ENCODE peak calls at places on chromosomes 13 and 19, in six cellular contexts. W is right lobe of liver, U is esophagus squamous epithelium, Q is IMR-90, R is dorsolateral prefrontal cortex, N is A549. Y is an unnamed sample.

GRCh38 chr19:46471116-46471733 is at the start of gene PNMA8A:
- DNase-seq in Q (peak), U (no peak), W (peak), N (peak), R (peak), Y (peak)

GRCh38 chr13:113620036-113620435 is 35.5 kb downstream of the TFDP1 start:
- DNase-seq in Q (no peak), W (peak), N (no peak), R (no peak), U (no peak), Y (no peak)

GRCh38 chr13:108944760-108945159 is 315.3 kb downstream of the MYO16 start:
- DNase-seq in Q (no peak), W (no peak), N (no peak), R (no peak), U (no peak), Y (no peak)

GRCh38 chr19:17320435-17320834 is 11.1 kb downstream of the DDA1 start:
- DNase-seq in N (no peak), R (no peak), U (no peak), W (no peak), Q (no peak), Y (no peak)

GRCh38 chr19:10812902-10813404 is 23.1 kb downstream of the TMED1 start:
- DNase-seq in Q (peak), N (peak), R (no peak), W (no peak), U (no peak), Y (peak)

GRCh38 chr13:77026783-77027621 is at the start of gene FBXL3:
- DNase-seq in R (peak), Q (peak), W (peak), N (peak), U (peak), Y (peak)

GRCh38 chr13:37878496-37878895 is 8.9 kb upstream of the TRPC4 start:
- DNase-seq in N (no peak), R (no peak), Q (peak), U (no peak), W (no peak), Y (peak)

GRCh38 chr13:38093425-38093824 is 223.9 kb upstream of the TRPC4 start:
- DNase-seq in N (no peak), U (no peak), W (no peak), R (no peak), Q (no peak), Y (no peak)

GRCh38 chr13:65990684-65991083 is 1239.5 kb downstream of the PCDH9 start:
- DNase-seq in Q (no peak), N (no peak), U (no peak), W (no peak), R (no peak), Y (no peak)

GRCh38 chr19:48502720-48503018 is 9.0 kb downstream of the LMTK3 start:
- DNase-seq in W (no peak), N (no peak), R (no peak), Q (no peak), U (no peak), Y (no peak)

GRCh38 chr19:44689290-44690130 is 9.4 kb upstream of the CEACAM16 start:
- DNase-seq in R (peak), Q (peak), U (no peak), W (peak), N (peak), Y (peak)

GRCh38 chr13:44474122-44474910 is 100.7 kb downstream of the SERP2 start:
- DNase-seq in N (peak), R (no peak), Q (peak), U (no peak), W (no peak), Y (no peak)

GRCh38 chr13:97226013-97226412 is 3.9 kb downstream of the MBNL2 start:
- DNase-seq in Q (no peak), N (no peak), R (no peak), W (no peak), U (no peak), Y (no peak)

GRCh38 chr19:18972851-18973250 is 31.8 kb upstream of the HOMER3 start:
- DNase-seq in U (no peak), W (no peak), N (no peak), Q (no peak), R (no peak), Y (no peak)

GRCh38 chr13:26529441-26529840 is 28.0 kb upstream of the WASF3 start:
- DNase-seq in W (no peak), U (no peak), N (no peak), Q (peak), R (no peak), Y (peak)

GRCh38 chr19:46786236-46787039 is 2.0 kb downstream of the SLC1A5 start:
- DNase-seq in Q (peak), W (peak), U (no peak), N (peak), R (no peak), Y (peak)

GRCh38 chr13:93517658-93518057 is 291.1 kb downstream of the GPC6 start:
- DNase-seq in Q (no peak), N (no peak), W (no peak), U (no peak), R (no peak), Y (no peak)

GRCh38 chr13:26460652-26461051 is 96.8 kb upstream of the WASF3 start:
- DNase-seq in R (no peak), Q (peak), N (no peak), W (no peak), U (no peak), Y (peak)

GRCh38 chr19:44530777-44531176 is 1.3 kb upstream of the CEACAM20 start:
- DNase-seq in N (no peak), Q (no peak), U (no peak), R (no peak), W (no peak), Y (peak)

GRCh38 chr13:25192489-25192888 is 20.4 kb upstream of the AMER2 start:
- DNase-seq in R (no peak), W (no peak), U (no peak), N (no peak), Q (no peak), Y (no peak)

GRCh38 chr19:38729653-38730469 is 14.4 kb downstream of the CAPN12 start:
- DNase-seq in W (peak), N (peak), Q (peak), U (no peak), R (peak), Y (no peak)

GRCh38 chr13:43573361-43573740 is 213.4 kb downstream of the ENOX1 start:
- DNase-seq in U (no peak), N (no peak), Q (no peak), R (no peak), W (no peak), Y (no peak)

GRCh38 chr19:33394006-33394722 is 20.7 kb downstream of the CEBPG start:
- DNase-seq in U (no peak), N (no peak), Q (peak), R (no peak), W (peak), Y (peak)

GRCh38 chr19:38731654-38732301 is 12.5 kb downstream of the CAPN12 start:
- DNase-seq in Q (no peak), R (peak), N (no peak), W (peak), U (no peak), Y (no peak)

GRCh38 chr19:51476164-51476563 is 2.2 kb upstream of the CEACAM18 start:
- DNase-seq in W (no peak), U (no peak), Q (no peak), N (no peak), R (no peak), Y (no peak)

GRCh38 chr13:78736142-78736541 is 77.2 kb upstream of the OBI1 start:
- DNase-seq in N (no peak), Q (no peak), W (no peak), R (no peak), U (no peak), Y (no peak)

GRCh38 chr13:95641961-95642621 is 2.4 kb downstream of the DZIP1 start:
- DNase-seq in W (peak), U (no peak), R (no peak), N (no peak), Q (peak), Y (peak)

GRCh38 chr13:113968463-113969310 is 5.2 kb downstream of the C13orf46 start:
- DNase-seq in R (peak), N (no peak), Q (no peak), W (peak), U (no peak), Y (no peak)

GRCh38 chr13:43880930-43881329 is 1.2 kb downstream of the LACC1 start:
- DNase-seq in R (no peak), Q (no peak), U (no peak), W (no peak), N (no peak), Y (peak)

GRCh38 chr13:29500426-29500825 is 95.1 kb downstream of the SLC7A1 start:
- DNase-seq in R (no peak), N (no peak), Q (no peak), U (no peak), W (no peak), Y (no peak)

GRCh38 chr13:29498426-29499040 is 97.0 kb downstream of the SLC7A1 start:
- DNase-seq in U (no peak), R (no peak), Q (no peak), W (no peak), N (no peak), Y (no peak)

GRCh38 chr13:29497137-29497654 is 98.3 kb downstream of the SLC7A1 start:
- DNase-seq in W (no peak), Q (peak), N (no peak), U (no peak), R (no peak), Y (no peak)

GRCh38 chr13:29501674-29502073 is 93.8 kb downstream of the SLC7A1 start:
- DNase-seq in Q (no peak), W (no peak), R (no peak), U (no peak), N (no peak), Y (no peak)

DNA sequence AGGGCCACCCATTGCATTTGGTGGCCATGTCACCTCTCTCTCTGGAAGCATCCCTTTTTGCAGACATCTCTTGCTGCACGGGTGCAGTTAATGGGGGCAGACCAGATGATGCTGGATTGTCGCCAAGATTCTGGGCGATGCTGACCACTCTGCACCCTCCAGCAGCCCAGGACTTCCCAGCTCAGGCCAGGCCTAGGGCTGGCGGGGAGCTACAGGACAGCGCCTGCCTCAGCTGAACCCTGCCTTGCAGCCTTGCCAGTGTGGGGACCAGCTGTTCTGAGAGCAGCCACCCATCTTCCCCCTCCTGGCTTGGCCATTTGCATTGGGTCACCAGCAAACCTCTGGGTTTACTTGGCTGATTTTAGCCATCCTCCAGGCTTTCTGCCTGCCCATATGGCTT is 95.7 kb downstream of the SLC7A1 start:
- DNase-seq in U (no peak), N (no peak), R (no peak), W (no peak), Q (no peak), Y (no peak)
- H3K4me3 ChIP-seq in U (no peak), N (no peak), R (no peak), W (no peak), Q (no peak), Y (no peak)

DNA sequence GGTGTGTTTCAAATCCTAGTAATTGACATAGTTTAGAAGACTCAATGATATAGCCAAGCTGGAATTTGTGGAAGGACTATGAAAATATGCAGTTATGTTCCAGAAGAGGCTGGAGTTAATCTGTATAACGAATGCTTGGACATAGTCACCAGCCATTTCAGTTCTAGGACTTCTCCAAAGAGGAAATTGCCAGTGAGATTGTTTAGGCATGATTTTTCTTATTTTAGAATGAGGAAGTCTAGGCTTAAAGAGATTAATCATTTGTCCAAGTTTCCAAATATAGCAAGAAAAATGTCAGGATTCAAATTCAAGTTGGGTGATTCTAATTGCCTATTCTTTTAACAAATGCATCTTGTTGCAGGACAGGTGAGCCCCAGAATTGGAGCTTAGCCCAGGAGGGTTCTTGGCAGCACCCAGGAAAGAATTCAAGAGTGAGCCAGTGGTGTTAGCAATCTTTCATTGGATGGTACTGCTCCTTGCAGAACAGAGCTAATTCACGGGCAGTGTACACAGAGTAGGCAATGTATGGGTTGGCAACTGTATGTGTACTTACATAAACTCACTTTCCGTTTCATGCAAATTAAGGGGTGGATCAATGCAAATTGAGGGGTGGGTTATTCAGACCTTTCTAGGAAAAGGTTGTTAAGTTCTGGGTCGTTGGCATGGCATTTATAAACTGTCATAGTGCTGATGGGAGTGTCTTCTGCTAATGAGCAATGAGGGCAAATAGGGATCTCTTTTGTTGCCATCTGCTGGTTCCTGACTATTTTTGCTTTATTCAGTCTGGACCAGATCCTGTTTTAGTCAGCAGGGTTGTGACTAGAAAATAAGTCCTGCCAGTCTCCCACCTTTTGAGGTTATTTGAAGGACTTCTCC is 763.2 kb upstream of the SLITRK1 start:
- DNase-seq in U (no peak), N (no peak), W (no peak), R (no peak), Q (peak), Y (peak)
- TF ChIP-seq CTCF in U (no peak), N (no peak), W (no peak), R (no peak), Q (no peak), Y (no peak)

GRCh38 chr19:2852598-2852997 is 11.3 kb downstream of the ZNF555 start:
- DNase-seq in N (no peak), R (no peak), U (no peak), Q (no peak), W (no peak), Y (no peak)
- H3K4me3 ChIP-seq in N (no peak), R (no peak), U (no peak), Q (no peak), W (no peak), Y (no peak)

GRCh38 chr13:28678809-28679208 is 19.9 kb downstream of the POMP start:
- DNase-seq in R (no peak), Q (no peak), W (no peak), N (no peak), U (no peak), Y (peak)
- TF ChIP-seq CTCF in R (no peak), Q (peak), W (no peak), N (no peak), U (no peak), Y (peak)

DNA sequence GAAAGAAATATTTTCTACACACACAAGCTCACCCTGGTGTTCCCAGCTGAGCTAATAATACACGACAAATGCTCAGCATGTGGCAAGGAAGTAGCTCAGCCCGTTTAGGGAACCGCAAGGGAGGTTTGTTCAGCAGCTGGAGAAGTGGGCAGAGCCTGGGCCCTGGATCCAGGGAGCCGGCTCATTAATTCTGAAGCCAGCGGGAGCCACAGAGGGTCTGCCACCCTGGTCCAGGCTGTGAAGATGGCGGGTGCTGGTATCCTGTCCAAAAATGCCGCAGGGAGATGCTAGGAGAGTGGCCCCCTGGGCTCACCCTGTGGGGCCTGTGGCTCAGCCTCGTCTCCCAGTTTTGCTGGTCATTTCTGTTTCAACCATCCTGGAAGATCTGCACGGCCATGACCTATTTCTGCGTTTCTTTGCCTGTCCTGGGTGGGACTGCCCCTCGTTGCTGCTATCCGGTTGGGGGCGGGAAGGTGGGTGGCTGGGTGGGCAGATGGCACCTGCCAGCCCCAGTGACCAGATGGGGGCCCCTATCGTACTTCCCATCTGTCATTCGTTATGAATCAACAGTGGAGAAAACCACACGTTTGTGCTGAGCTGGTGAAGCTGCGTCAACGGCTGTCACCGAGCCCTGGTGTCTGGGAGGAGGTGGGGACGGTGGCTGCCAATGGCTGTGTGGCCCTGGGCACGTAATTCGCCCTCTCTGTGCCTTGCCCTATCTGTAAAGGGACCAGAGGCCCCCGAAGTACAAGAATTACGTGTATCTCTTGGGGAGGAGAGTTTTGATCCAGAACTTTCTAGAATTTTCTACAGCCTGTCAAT is 2.7 kb upstream of the GNA15 start:
- DNase-seq in Q (peak), W (no peak), R (no peak), U (no peak), N (no peak), Y (peak)
- H3K4me3 ChIP-seq in Q (no peak), W (no peak), R (no peak), U (no peak), N (no peak), Y (no peak)

GRCh38 chr19:39935262-39935661 is 828 bp upstream of the FCGBP start:
- DNase-seq in U (no peak), N (no peak), R (no peak), W (no peak), Q (no peak), Y (no peak)
- TF ChIP-seq CTCF in U (no peak), N (no peak), R (no peak), W (no peak), Q (no peak), Y (no peak)

GRCh38 chr19:3504723-3505122 is 1.4 kb upstream of the FZR1 start:
- DNase-seq in W (no peak), U (no peak), Q (no peak), R (no peak), N (no peak), Y (peak)
- H3K4me3 ChIP-seq in W (no peak), U (no peak), Q (no peak), R (no peak), N (no peak), Y (no peak)

GRCh38 chr19:13007292-13008045 is 12.2 kb downstream of the NFIX start:
- DNase-seq in N (no peak), Q (no peak), W (no peak), U (no peak), R (no peak), Y (peak)
- TF ChIP-seq CTCF in N (no peak), Q (no peak), W (no peak), U (no peak), R (no peak), Y (no peak)

DNA sequence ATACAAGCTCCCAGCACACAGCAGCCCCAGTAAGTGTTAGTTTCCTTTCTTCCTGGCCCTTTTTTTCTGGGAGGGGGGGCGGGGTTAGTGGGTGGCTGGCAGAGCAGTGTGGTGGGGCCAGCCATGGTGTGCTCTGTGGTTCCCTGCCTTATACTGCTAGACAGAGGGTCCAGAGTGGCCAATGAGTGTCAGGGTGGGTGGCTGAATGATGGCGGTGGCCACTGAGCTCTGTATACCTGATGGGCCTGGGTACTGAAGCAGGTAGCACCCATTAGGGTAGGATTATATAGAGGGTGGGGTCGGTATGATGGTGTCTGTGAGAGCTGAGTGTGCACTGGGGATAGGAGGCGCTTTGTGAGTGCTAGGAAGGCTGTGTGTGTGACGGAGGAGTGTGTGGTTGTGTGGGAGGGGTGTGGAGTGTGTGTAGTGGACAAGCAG is 13.8 kb downstream of the CIC start:
- DNase-seq in R (no peak), W (no peak), U (no peak), N (no peak), Q (no peak), Y (no peak)
- H3K4me3 ChIP-seq in R (peak), W (peak), U (peak), N (peak), Q (no peak), Y (peak)

GRCh38 chr19:49664171-49665070 is 1.2 kb downstream of the IRF3 start:
- DNase-seq in N (peak), W (peak), R (peak), U (peak), Q (peak), Y (peak)

GRCh38 chr19:49663224-49663623 is 2.4 kb downstream of the IRF3 start:
- DNase-seq in U (no peak), N (no peak), W (no peak), R (no peak), Q (no peak), Y (no peak)

GRCh38 chr19:49667473-49667872 is 1.7 kb downstream of the BCL2L12 start:
- DNase-seq in R (no peak), Q (no peak), W (no peak), U (no peak), N (no peak), Y (no peak)

GRCh38 chr19:49665301-49666119 is at the start of the genes BCL2L12 and IRF3:
- DNase-seq in U (peak), N (peak), Q (peak), R (peak), W (peak), Y (peak)

GRCh38 chr19:49666120-49666444 is 349 bp downstream of the BCL2L12 start:
- DNase-seq in W (no peak), Q (no peak), N (no peak), U (no peak), R (no peak), Y (no peak)
- TF ChIP-seq CTCF in W (no peak), Q (peak), N (no peak), U (no peak), R (no peak), Y (no peak)

Y was measured in foreskin fibroblast.